ENCODE peak calls at places on chromosome 19, in six cellular contexts. P, A, Z, U, I and J are unnamed samples.

GRCh38 chr19:48152552-48152951 is 17.6 kb downstream of the LIG1 start:
- DNase-seq in U (peak), Z (peak), P (peak), I (peak), A (peak), J (no peak)

GRCh38 chr19:1482361-1483066 is 3.5 kb upstream of the C19orf25 start:
- DNase-seq in Z (no peak), U (no peak), I (no peak), A (no peak), P (no peak), J (no peak)

GRCh38 chr19:7450243-7451223 is 38.3 kb downstream of the PEX11G start:
- DNase-seq in P (no peak), I (no peak), U (no peak), A (peak), Z (no peak), J (no peak)

GRCh38 chr19:49333426-49334288 is 1.5 kb upstream of the CD37 start:
- DNase-seq in P (peak), A (peak), U (peak), I (no peak), Z (peak), J (peak)

GRCh38 chr19:43672061-43672679 is 2.2 kb upstream of the PLAUR start:
- DNase-seq in U (no peak), P (no peak), I (no peak), Z (no peak), A (no peak), J (no peak)

GRCh38 chr19:35265126-35265995 is 3.4 kb upstream of the USF2 start:
- DNase-seq in P (no peak), U (no peak), I (no peak), A (peak), Z (no peak), J (no peak)

GRCh38 chr19:10006335-10006708 is 4.0 kb downstream of the COL5A3 start:
- DNase-seq in A (no peak), I (peak), U (no peak), P (no peak), Z (no peak), J (no peak)

GRCh38 chr19:5225486-5226345 is 114.9 kb downstream of the PTPRS start:
- DNase-seq in U (no peak), A (no peak), Z (no peak), P (no peak), I (peak), J (no peak)

GRCh38 chr19:40578442-40578908 is 1.8 kb downstream of the SHKBP1 start:
- DNase-seq in I (peak), P (no peak), U (no peak), A (peak), Z (no peak), J (peak)

GRCh38 chr19:53466726-53467125 is 807 bp upstream of the ZNF813 start:
- DNase-seq in I (no peak), P (no peak), A (no peak), U (no peak), Z (no peak), J (no peak)

GRCh38 chr19:5967994-5968430 is 9.9 kb downstream of the RANBP3 start:
- DNase-seq in P (peak), Z (peak), I (peak), A (peak), U (peak), J (no peak)

GRCh38 chr19:34173145-34173956 is 1.0 kb downstream of the LSM14A start:
- DNase-seq in I (peak), U (peak), Z (no peak), P (no peak), A (peak), J (peak)

GRCh38 chr19:41421314-41421713 is 5.9 kb downstream of the B3GNT8 start:
- DNase-seq in I (no peak), Z (no peak), U (peak), P (no peak), A (no peak), J (no peak)

GRCh38 chr19:40603071-40603718 is 2.0 kb downstream of the LTBP4 start:
- DNase-seq in A (peak), U (peak), I (no peak), Z (no peak), P (no peak), J (no peak)

GRCh38 chr19:5214902-5215301 is 125.7 kb downstream of the PTPRS start:
- DNase-seq in U (no peak), I (no peak), A (no peak), P (no peak), Z (no peak), J (no peak)

GRCh38 chr19:2454199-2454961 is 2.4 kb downstream of the LMNB2 start:
- DNase-seq in I (no peak), U (no peak), A (no peak), Z (no peak), P (no peak), J (no peak)

GRCh38 chr19:16527971-16528521 is 14.2 kb downstream of the CHERP start:
- DNase-seq in I (no peak), A (no peak), Z (peak), U (no peak), P (peak), J (no peak)